ENCODE peak calls at places on chromosomes 16 and 17, in four cellular contexts. T is HL-60, S is K562, Y is SK-N-SH. O is an unnamed sample.

GRCh38 chr16:4681471-4682083 is 11.8 kb upstream of the NUDT16L1 start:
- DNase-seq in T (no peak), S (no peak), Y (no peak), O (no peak)

GRCh38 chr16:11202260-11203091 is 53.5 kb downstream of the SOCS1 start:
- DNase-seq in T (no peak), S (no peak), Y (no peak), O (no peak)

GRCh38 chr17:41048441-41048840 is 1.3 kb upstream of the KRTAP2-1 start:
- DNase-seq in T (no peak), S (no peak), Y (no peak), O (no peak)

GRCh38 chr16:86215233-86215978 is 294.9 kb upstream of the FOXF1 start:
- DNase-seq in T (no peak), S (no peak), Y (no peak), O (no peak)

GRCh38 chr17:4519361-4519788 is 20.7 kb downstream of the SPNS2 start:
- DNase-seq in T (no peak), S (no peak), Y (no peak), O (peak)

GRCh38 chr16:81885976-81886586 is 107.0 kb downstream of the PLCG2 start:
- DNase-seq in T (peak), S (peak), Y (peak), O (no peak)

GRCh38 chr17:21283482-21284318 is 811 bp upstream of the MAP2K3 start:
- DNase-seq in T (no peak), S (no peak), Y (peak), O (no peak)

GRCh38 chr17:72345536-72345935 is 224.7 kb downstream of the SOX9 start:
- DNase-seq in T (no peak), S (no peak), Y (no peak), O (no peak)

GRCh38 chr17:17131876-17132275 is 74.3 kb downstream of the PLD6 start:
- DNase-seq in T (no peak), S (no peak), Y (no peak), O (no peak)

GRCh38 chr17:41615454-41615853 is 2.9 kb upstream of the KRT16 start:
- DNase-seq in T (no peak), S (no peak), Y (no peak), O (peak)

GRCh38 chr17:5832886-5833285 is 237.3 kb upstream of the WSCD1 start:
- DNase-seq in T (no peak), S (no peak), Y (no peak), O (no peak)

GRCh38 chr17:40915721-40916256 is 21.7 kb downstream of the KRT23 start:
- DNase-seq in T (no peak), S (no peak), Y (no peak), O (no peak)

GRCh38 chr16:24771779-24772157 is 42.3 kb downstream of the TNRC6A start:
- DNase-seq in T (no peak), S (no peak), Y (no peak), O (no peak)

GRCh38 chr17:48100160-48100559 is 1.1 kb downstream of the CBX1 start:
- DNase-seq in T (no peak), S (no peak), Y (no peak), O (no peak)

GRCh38 chr16:1763521-1764511 is 7.5 kb downstream of the NME3 start:
- DNase-seq in T (no peak), S (peak), Y (peak), O (no peak)

GRCh38 chr16:72110662-72111615 is 17.3 kb downstream of the DHX38 start:
- DNase-seq in T (no peak), S (no peak), Y (no peak), O (no peak)

GRCh38 chr16:1211451-1212268 is 13.4 kb downstream of the TPSG1 start:
- DNase-seq in T (no peak), S (no peak), Y (no peak), O (no peak)

GRCh38 chr17:29167393-29168078 is 12.7 kb downstream of the MYO18A start:
- DNase-seq in T (no peak), S (no peak), Y (no peak), O (no peak)

GRCh38 chr17:49217651-49218413 is 7.3 kb downstream of the ABI3 start:
- DNase-seq in T (peak), S (no peak), Y (peak), O (peak)

GRCh38 chr16:5033256-5034166 is at the start of gene NAGPA:
- DNase-seq in T (peak), S (peak), Y (peak), O (peak)

GRCh38 chr16:31535737-31536136 is 8.0 kb downstream of the AHSP start:
- DNase-seq in T (no peak), S (peak), Y (no peak), O (no peak)

GRCh38 chr17:71764507-71764906 is 356.3 kb upstream of the SOX9 start:
- DNase-seq in T (peak), S (no peak), Y (peak), O (no peak)

GRCh38 chr17:14803781-14804180 is 461.3 kb downstream of the PMP22 start:
- DNase-seq in T (no peak), S (no peak), Y (no peak), O (no peak)

GRCh38 chr16:86384263-86384649 is 126.1 kb upstream of the FOXF1 start:
- DNase-seq in T (no peak), S (no peak), Y (no peak), O (no peak)

GRCh38 chr16:2698103-2698870 is 16.0 kb downstream of the KCTD5 start:
- DNase-seq in T (no peak), S (no peak), Y (no peak), O (no peak)

GRCh38 chr16:28193530-28194423 is 18.0 kb downstream of the XPO6 start:
- DNase-seq in T (peak), S (no peak), Y (no peak), O (no peak)

GRCh38 chr17:73343739-73344454 is 32.1 kb upstream of the CDC42EP4 start:
- DNase-seq in T (no peak), S (no peak), Y (peak), O (no peak)

GRCh38 chr16:72278301-72278700 is 106.3 kb upstream of the PMFBP1 start:
- DNase-seq in T (no peak), S (no peak), Y (no peak), O (no peak)

GRCh38 chr16:67110136-67110847 is 551 bp downstream of the PHAF1 start:
- DNase-seq in T (peak), S (no peak), Y (no peak), O (no peak)
- H3K4me3 ChIP-seq in T (peak), S (peak), Y (peak), O (peak)

DNA sequence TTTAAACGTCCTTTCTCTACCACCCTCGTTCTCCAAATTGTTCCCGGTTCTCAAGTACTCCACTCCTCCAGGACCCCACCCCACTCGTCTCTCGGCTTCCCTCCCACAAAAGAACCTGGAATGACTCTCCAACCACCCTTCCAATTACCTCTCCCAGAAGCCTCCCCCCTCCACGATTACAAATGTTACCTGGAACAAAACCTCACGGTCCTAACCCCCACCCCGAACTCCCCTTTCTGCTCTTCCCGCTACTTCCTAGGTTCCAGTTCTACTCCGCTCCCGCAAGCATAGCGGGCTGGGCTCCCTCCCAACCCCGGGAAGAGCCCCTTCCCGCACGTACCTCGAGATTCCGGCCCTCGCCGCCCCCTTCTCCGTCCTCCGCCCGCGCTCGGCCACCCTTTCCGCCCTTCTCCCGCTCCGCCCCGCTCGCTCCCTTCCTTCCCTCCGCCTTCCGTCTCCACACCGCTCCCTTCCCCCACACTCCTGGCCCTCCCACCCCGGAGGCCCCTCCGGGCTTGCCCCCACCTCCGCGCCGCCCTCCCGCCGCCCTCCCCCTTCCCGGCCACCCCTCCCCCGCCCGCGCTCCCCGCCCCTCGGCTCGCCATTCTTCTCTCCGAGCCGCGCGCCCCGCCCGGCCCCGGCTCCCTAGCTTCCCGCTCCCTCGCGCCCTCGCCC is 502 bp downstream of the CHTF8 start:
- DNase-seq in T (peak), S (peak), Y (peak), O (peak)
- TF ChIP-seq POLR2AphosphoS5 in T (peak), S (no peak), Y (no peak), O (peak)

DNA sequence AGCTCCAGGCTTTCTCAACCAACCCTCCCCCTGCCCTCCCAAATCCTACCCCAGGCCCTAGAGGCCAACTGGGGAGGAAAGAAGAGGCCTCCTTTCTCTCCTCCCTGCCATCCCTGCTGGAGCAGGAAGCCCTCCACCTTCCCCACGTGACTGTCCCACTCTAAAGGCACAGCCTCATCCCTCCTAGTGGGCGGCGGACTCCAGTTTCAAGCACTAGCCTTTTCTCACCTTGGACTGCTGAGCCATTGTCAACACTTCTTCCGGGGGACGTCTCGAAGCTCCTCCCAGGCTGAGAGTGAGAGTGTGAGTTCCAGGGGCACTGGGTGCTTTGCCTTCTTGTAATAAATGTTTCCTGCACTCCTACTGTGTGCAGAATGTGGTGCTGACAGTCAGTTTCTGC is 21.4 kb upstream of the IRX6 start:
- DNase-seq in T (no peak), S (no peak), Y (no peak), O (no peak)
- H3K4me3 ChIP-seq in T (no peak), S (no peak), Y (no peak), O (no peak)

GRCh38 chr17:76567634-76568432 is 17.8 kb downstream of the ST6GALNAC2 start:
- DNase-seq in T (peak), S (peak), Y (peak), O (no peak)
- TF ChIP-seq POLR2AphosphoS5 in T (peak), S (no peak), Y (no peak), O (no peak)

GRCh38 chr17:61718022-61718421 is 127.0 kb upstream of the NACA2 start:
- DNase-seq in T (no peak), S (no peak), Y (no peak), O (no peak)
- H3K4me3 ChIP-seq in T (no peak), S (no peak), Y (no peak), O (no peak)

O was measured in prostate gland.